ENCODE peak calls at places on chromosome 16, in four cellular contexts. N is stimulated activated CD8-positive, alpha-beta memory T cell treated with anti-CD3 and anti-CD28 coated beads, Interleukin-15, amount 100 ng/mL, for 24 hours; X is HTR-8/SVneo; J is aorta. L is an unnamed sample.

GRCh38 chr16:68385371-68385770 is 62.9 kb downstream of the SMPD3 start:
- DNase-seq in N (no peak), X (no peak), J (no peak), L (no peak)

GRCh38 chr16:27355610-27356009 is 41.8 kb downstream of the IL4R start:
- DNase-seq in N (no peak), X (no peak), J (peak; percentile 77), L (no peak)

GRCh38 chr16:54568897-54569807 is 282.6 kb upstream of the IRX3 start:
- DNase-seq in N (no peak), X (no peak), J (no peak), L (no peak)

GRCh38 chr16:7268182-7268581 is 64.5 kb upstream of the RBFOX1 start:
- DNase-seq in N (no peak), X (no peak), J (no peak), L (no peak)

GRCh38 chr16:28181557-28181914 is 30.2 kb downstream of the XPO6 start:
- DNase-seq in N (no peak), X (peak; percentile 73), J (no peak), L (no peak)

GRCh38 chr16:20675488-20676267 is 21.8 kb downstream of the ACSM1 start:
- DNase-seq in N (no peak), X (no peak), J (no peak), L (no peak)

GRCh38 chr16:35525979-35526590 is 2066.7 kb downstream of the TP53TG3F start:
- DNase-seq in N (no peak), X (no peak), J (no peak), L (no peak)

GRCh38 chr16:23209606-23210005 is 27.1 kb downstream of the SCNN1G start:
- DNase-seq in N (no peak), X (no peak), J (no peak), L (no peak)

GRCh38 chr16:29898786-29899515 is 399 bp downstream of the SEZ6L2 start:
- DNase-seq in N (no peak), X (peak; percentile 80), J (no peak), L (no peak)